ENCODE peak calls at places on chromosomes 5 and 9, in ten cellular contexts. W is activated T-cell treated with anti-CD3 and anti-CD28 coated beads, Interleukin-2, amount 50 U/mL, for 1 hour; H is lower leg skin; P is stimulated activated naive CD8-positive, alpha-beta T cell treated with anti-CD3 and anti-CD28 coated beads, Interleukin-15, Interleukin-2, amounts not matched to agents 100 U/mL and 50 U/mL, for 24 hours; R is EL; U is RCC 7860; G is fibroblast of mammary gland; I is NCI-H1105; B is HFFc6; S is Right ventricle myocardium inferior. F is an unnamed sample.

GRCh38 chr9:13278368-13279246 is 885 bp downstream of the MPDZ start:
- DNase-seq in G (peak), S (peak), B (peak), I (peak), H (peak), W (no peak), P (peak), R (peak), U (peak), F (peak)

GRCh38 chr9:97853844-97854695 is 1.0 kb downstream of the FOXE1 start:
- DNase-seq in R (peak), B (peak), I (peak), H (no peak), G (peak), W (peak), S (peak), U (no peak), P (peak), F (no peak)

GRCh38 chr5:7395432-7396168 is at the start of gene ADCY2:
- DNase-seq in G (no peak), R (no peak), H (no peak), P (no peak), B (no peak), W (no peak), I (no peak), U (no peak), S (no peak), F (no peak)

GRCh38 chr9:135199489-135199888 is 112.0 kb downstream of the OLFM1 start:
- DNase-seq in I (no peak), U (no peak), W (no peak), S (no peak), B (no peak), G (no peak), P (no peak), H (no peak), R (no peak), F (no peak)

GRCh38 chr9:136029556-136029955 is 65.5 kb downstream of the NACC2 start:
- DNase-seq in G (no peak), H (peak), W (no peak), P (no peak), U (no peak), B (no peak), R (no peak), S (no peak), I (no peak), F (no peak)

GRCh38 chr5:170432669-170433068 is 43.5 kb upstream of the KCNMB1 start:
- DNase-seq in R (no peak), I (no peak), P (no peak), G (no peak), H (no peak), S (no peak), W (no peak), B (no peak), U (no peak), F (no peak)

GRCh38 chr5:8839361-8840055 is 706.4 kb downstream of the SEMA5A start:
- DNase-seq in B (no peak), P (no peak), W (no peak), I (no peak), S (no peak), R (no peak), G (no peak), H (no peak), U (no peak), F (no peak)

GRCh38 chr5:122267195-122267594 is 44.8 kb upstream of the SNCAIP start:
- DNase-seq in P (no peak), U (no peak), S (no peak), H (no peak), W (no peak), B (no peak), G (no peak), R (no peak), I (no peak), F (no peak)

GRCh38 chr5:180599981-180600553 is 8.8 kb upstream of the SCGB3A1 start:
- DNase-seq in I (no peak), P (no peak), S (no peak), U (no peak), H (peak), W (no peak), B (no peak), R (no peak), G (no peak), F (no peak)

GRCh38 chr9:82133973-82134372 is 145.4 kb downstream of the SPATA31D1 start:
- DNase-seq in H (no peak), R (no peak), W (no peak), I (no peak), P (no peak), G (peak), B (no peak), S (no peak), U (no peak), F (peak)

GRCh38 chr5:129591508-129592160 is 131.5 kb downstream of the ADAMTS19 start:
- DNase-seq in H (no peak), P (no peak), G (peak), W (no peak), R (no peak), U (no peak), I (no peak), S (no peak), B (no peak), F (no peak)

GRCh38 chr5:40464461-40464860 is 215.3 kb upstream of the PTGER4 start:
- DNase-seq in W (no peak), B (no peak), S (no peak), I (no peak), P (no peak), U (no peak), G (peak), R (peak), H (no peak), F (peak)

GRCh38 chr5:22242532-22242931 is 610.6 kb downstream of the CDH12 start:
- DNase-seq in W (no peak), G (no peak), S (no peak), B (no peak), R (no peak), H (no peak), P (no peak), I (no peak), U (no peak), F (no peak)

GRCh38 chr9:93290495-93291434 is 106.8 kb downstream of the WNK2 start:
- DNase-seq in B (no peak), R (no peak), I (no peak), S (no peak), G (no peak), H (peak), U (no peak), P (no peak), W (no peak), F (no peak)

GRCh38 chr9:79014929-79015699 is 556.7 kb upstream of the TLE4 start:
- DNase-seq in P (no peak), R (peak), S (no peak), H (no peak), B (no peak), U (no peak), I (no peak), W (no peak), G (no peak), F (no peak)

GRCh38 chr5:123113136-123113535 is 24.1 kb downstream of the PRDM6 start:
- DNase-seq in W (no peak), H (no peak), S (no peak), G (no peak), R (no peak), P (no peak), U (no peak), B (no peak), I (no peak), F (no peak)

GRCh38 chr9:78326564-78326963 is 29.6 kb downstream of the PSAT1 start:
- DNase-seq in G (no peak), U (no peak), W (no peak), B (no peak), R (no peak), H (peak), S (no peak), P (no peak), I (no peak), F (no peak)

GRCh38 chr5:168118042-168118668 is 173.3 kb upstream of the WWC1 start:
- DNase-seq in U (no peak), H (no peak), I (no peak), B (no peak), W (no peak), G (no peak), P (no peak), S (no peak), R (no peak), F (no peak)

GRCh38 chr5:3185488-3185887 is 410.1 kb upstream of the IRX1 start:
- DNase-seq in G (no peak), P (no peak), H (no peak), B (no peak), W (no peak), I (no peak), U (no peak), R (no peak), S (no peak), F (no peak)

GRCh38 chr9:134163374-134164196 is 779 bp downstream of the RNU6ATAC start:
- DNase-seq in G (peak), W (peak), S (peak), H (peak), B (peak), U (no peak), R (peak), I (no peak), P (peak), F (peak)

GRCh38 chr9:37430841-37431597 is 8.5 kb downstream of the GRHPR start:
- DNase-seq in P (no peak), G (no peak), H (no peak), W (no peak), R (no peak), U (no peak), I (no peak), B (no peak), S (no peak), F (no peak)

GRCh38 chr9:96514108-96514824 is 64.3 kb downstream of the HABP4 start:
- DNase-seq in B (peak), R (peak), U (no peak), W (no peak), P (no peak), S (no peak), I (no peak), G (peak), H (no peak), F (peak)

GRCh38 chr9:125467341-125467740 is 205.7 kb downstream of the GAPVD1 start:
- DNase-seq in S (no peak), G (no peak), U (no peak), R (no peak), P (no peak), W (no peak), H (no peak), B (no peak), I (no peak), F (peak)

F was measured in fibroblast of the aortic adventitia.